ENCODE peak calls at places on chromosome 17, in seven cellular contexts. One of them, this sample, is unnamed.

GRCh38 chr17:2034806-2035548 is 5.0 kb downstream of the DPH1 start:
- DNase-seq in activated CD4-positive, alpha-beta T cell treated with anti-CD3 and anti-CD28 coated beads, Interleukin-2, amount 50 U/mL, for 1 hour: no peak
- DNase-seq in activated naive CD8-positive, alpha-beta T cell treated with anti-CD3 and anti-CD28 coated beads, Interleukin-2, amount 50 U/mL, for 24 hours: no peak
- DNase-seq in AG09319: no peak
- DNase-seq in activated T-cell treated with anti-CD3 and anti-CD28 coated beads for 1 hour: no peak
- DNase-seq in NT2/D1: no peak
- DNase-seq in Daoy: no peak
- DNase-seq in this sample: no peak

GRCh38 chr17:41444640-41445039 is 3.9 kb upstream of the KRT38 start:
- DNase-seq in activated CD4-positive, alpha-beta T cell treated with anti-CD3 and anti-CD28 coated beads, Interleukin-2, amount 50 U/mL, for 1 hour: no peak
- DNase-seq in activated naive CD8-positive, alpha-beta T cell treated with anti-CD3 and anti-CD28 coated beads, Interleukin-2, amount 50 U/mL, for 24 hours: no peak
- DNase-seq in AG09319: no peak
- DNase-seq in activated T-cell treated with anti-CD3 and anti-CD28 coated beads for 1 hour: no peak
- DNase-seq in NT2/D1: no peak
- DNase-seq in Daoy: no peak
- DNase-seq in this sample: no peak

GRCh38 chr17:41026668-41027471 is at the start of gene KRTAP1-5:
- DNase-seq in activated CD4-positive, alpha-beta T cell treated with anti-CD3 and anti-CD28 coated beads, Interleukin-2, amount 50 U/mL, for 1 hour: no peak
- DNase-seq in activated naive CD8-positive, alpha-beta T cell treated with anti-CD3 and anti-CD28 coated beads, Interleukin-2, amount 50 U/mL, for 24 hours: no peak
- DNase-seq in AG09319: peak; percentile 81
- DNase-seq in activated T-cell treated with anti-CD3 and anti-CD28 coated beads for 1 hour: no peak
- DNase-seq in NT2/D1: no peak
- DNase-seq in Daoy: no peak
- DNase-seq in this sample: no peak

GRCh38 chr17:60163108-60163784 is 13.5 kb downstream of the CA4 start:
- DNase-seq in activated CD4-positive, alpha-beta T cell treated with anti-CD3 and anti-CD28 coated beads, Interleukin-2, amount 50 U/mL, for 1 hour: no peak
- DNase-seq in activated naive CD8-positive, alpha-beta T cell treated with anti-CD3 and anti-CD28 coated beads, Interleukin-2, amount 50 U/mL, for 24 hours: no peak
- DNase-seq in AG09319: no peak
- DNase-seq in activated T-cell treated with anti-CD3 and anti-CD28 coated beads for 1 hour: no peak
- DNase-seq in NT2/D1: no peak
- DNase-seq in Daoy: no peak
- DNase-seq in this sample: no peak

GRCh38 chr17:55023626-55024025 is 55.1 kb downstream of the STXBP4 start:
- DNase-seq in activated CD4-positive, alpha-beta T cell treated with anti-CD3 and anti-CD28 coated beads, Interleukin-2, amount 50 U/mL, for 1 hour: no peak
- DNase-seq in activated naive CD8-positive, alpha-beta T cell treated with anti-CD3 and anti-CD28 coated beads, Interleukin-2, amount 50 U/mL, for 24 hours: no peak
- DNase-seq in AG09319: no peak
- DNase-seq in activated T-cell treated with anti-CD3 and anti-CD28 coated beads for 1 hour: no peak
- DNase-seq in NT2/D1: no peak
- DNase-seq in Daoy: no peak
- DNase-seq in this sample: no peak

GRCh38 chr17:31099051-31099450 is 4.3 kb downstream of the NF1 start:
- DNase-seq in activated CD4-positive, alpha-beta T cell treated with anti-CD3 and anti-CD28 coated beads, Interleukin-2, amount 50 U/mL, for 1 hour: no peak
- DNase-seq in activated naive CD8-positive, alpha-beta T cell treated with anti-CD3 and anti-CD28 coated beads, Interleukin-2, amount 50 U/mL, for 24 hours: no peak
- DNase-seq in AG09319: no peak
- DNase-seq in activated T-cell treated with anti-CD3 and anti-CD28 coated beads for 1 hour: no peak
- DNase-seq in NT2/D1: no peak
- DNase-seq in Daoy: no peak
- DNase-seq in this sample: no peak

GRCh38 chr17:32943206-32943605 is 15.3 kb downstream of the TMEM98 start:
- DNase-seq in activated CD4-positive, alpha-beta T cell treated with anti-CD3 and anti-CD28 coated beads, Interleukin-2, amount 50 U/mL, for 1 hour: no peak
- DNase-seq in activated naive CD8-positive, alpha-beta T cell treated with anti-CD3 and anti-CD28 coated beads, Interleukin-2, amount 50 U/mL, for 24 hours: no peak
- DNase-seq in AG09319: no peak
- DNase-seq in activated T-cell treated with anti-CD3 and anti-CD28 coated beads for 1 hour: no peak
- DNase-seq in NT2/D1: no peak
- DNase-seq in Daoy: no peak
- DNase-seq in this sample: no peak

GRCh38 chr17:56185491-56185890 is 32.2 kb downstream of the ANKFN1 start:
- DNase-seq in activated CD4-positive, alpha-beta T cell treated with anti-CD3 and anti-CD28 coated beads, Interleukin-2, amount 50 U/mL, for 1 hour: no peak
- DNase-seq in activated naive CD8-positive, alpha-beta T cell treated with anti-CD3 and anti-CD28 coated beads, Interleukin-2, amount 50 U/mL, for 24 hours: no peak
- DNase-seq in AG09319: no peak
- DNase-seq in activated T-cell treated with anti-CD3 and anti-CD28 coated beads for 1 hour: no peak
- DNase-seq in NT2/D1: no peak
- DNase-seq in Daoy: no peak
- DNase-seq in this sample: no peak

GRCh38 chr17:43880420-43880991 is 26.8 kb downstream of the MPP2 start:
- DNase-seq in activated CD4-positive, alpha-beta T cell treated with anti-CD3 and anti-CD28 coated beads, Interleukin-2, amount 50 U/mL, for 1 hour: peak; percentile 44
- DNase-seq in activated naive CD8-positive, alpha-beta T cell treated with anti-CD3 and anti-CD28 coated beads, Interleukin-2, amount 50 U/mL, for 24 hours: peak; percentile 57
- DNase-seq in AG09319: no peak
- DNase-seq in activated T-cell treated with anti-CD3 and anti-CD28 coated beads for 1 hour: peak; percentile 21
- DNase-seq in NT2/D1: no peak
- DNase-seq in Daoy: peak; percentile 54
- DNase-seq in this sample: peak; percentile 32

GRCh38 chr17:28467456-28468025 is 5.9 kb upstream of the SLC13A2 start:
- DNase-seq in activated CD4-positive, alpha-beta T cell treated with anti-CD3 and anti-CD28 coated beads, Interleukin-2, amount 50 U/mL, for 1 hour: no peak
- DNase-seq in activated naive CD8-positive, alpha-beta T cell treated with anti-CD3 and anti-CD28 coated beads, Interleukin-2, amount 50 U/mL, for 24 hours: no peak
- DNase-seq in AG09319: peak; percentile 24
- DNase-seq in activated T-cell treated with anti-CD3 and anti-CD28 coated beads for 1 hour: no peak
- DNase-seq in NT2/D1: no peak
- DNase-seq in Daoy: peak; percentile 51
- DNase-seq in this sample: no peak

GRCh38 chr17:32807577-32807976 is 69.3 kb downstream of the MYO1D start:
- DNase-seq in activated CD4-positive, alpha-beta T cell treated with anti-CD3 and anti-CD28 coated beads, Interleukin-2, amount 50 U/mL, for 1 hour: no peak
- DNase-seq in activated naive CD8-positive, alpha-beta T cell treated with anti-CD3 and anti-CD28 coated beads, Interleukin-2, amount 50 U/mL, for 24 hours: no peak
- DNase-seq in AG09319: no peak
- DNase-seq in activated T-cell treated with anti-CD3 and anti-CD28 coated beads for 1 hour: no peak
- DNase-seq in NT2/D1: no peak
- DNase-seq in Daoy: no peak
- DNase-seq in this sample: no peak

GRCh38 chr17:47470836-47471235 is 60.1 kb upstream of the NPEPPS start:
- DNase-seq in activated CD4-positive, alpha-beta T cell treated with anti-CD3 and anti-CD28 coated beads, Interleukin-2, amount 50 U/mL, for 1 hour: no peak
- DNase-seq in activated naive CD8-positive, alpha-beta T cell treated with anti-CD3 and anti-CD28 coated beads, Interleukin-2, amount 50 U/mL, for 24 hours: no peak
- DNase-seq in AG09319: no peak
- DNase-seq in activated T-cell treated with anti-CD3 and anti-CD28 coated beads for 1 hour: no peak
- DNase-seq in NT2/D1: no peak
- DNase-seq in Daoy: no peak
- DNase-seq in this sample: no peak

This sample was measured in Panc1.